ENCODE peak calls at places on chromosomes 16 and 17, in five cellular contexts. B is heart left ventricle, M is fibroblast of lung, O is dorsolateral prefrontal cortex, I is AG10803. A is an unnamed sample.
A peak's percentile ranks its signal among the peaks of the same experiment; 100 is the strongest.

GRCh38 chr16:8907096-8907495 is 24.9 kb downstream of the LITAFD start:
- DNase-seq in O (no peak), M (no peak), B (no peak), I (peak; percentile 53), A (no peak)

GRCh38 chr16:76081936-76082335 is 195.3 kb upstream of the CNTNAP4 start:
- DNase-seq in M (no peak), I (no peak), B (no peak), O (no peak), A (no peak)

GRCh38 chr16:57996406-57997175 is 3.9 kb downstream of the ZNF319 start:
- DNase-seq in I (no peak), O (no peak), B (no peak), M (no peak), A (no peak)

GRCh38 chr17:17420035-17420434 is 56.8 kb upstream of the MED9 start:
- DNase-seq in M (no peak), I (peak; percentile 26), B (peak; percentile 77), O (no peak), A (no peak)

GRCh38 chr17:64209983-64210382 is 53.1 kb downstream of the TEX2 start:
- DNase-seq in B (no peak), O (no peak), I (no peak), M (no peak), A (no peak)

GRCh38 chr16:68230956-68231355 is 5.0 kb downstream of the ESRP2 start:
- DNase-seq in I (no peak), B (no peak), O (peak; percentile 18), M (no peak), A (no peak)

GRCh38 chr17:2363318-2363717 is 26.0 kb downstream of the SGSM2 start:
- DNase-seq in O (no peak), B (no peak), M (no peak), I (no peak), A (no peak)

GRCh38 chr16:28218109-28218508 is 6.3 kb upstream of the XPO6 start:
- DNase-seq in I (peak; percentile 72), B (no peak), O (no peak), M (peak; percentile 54), A (peak; percentile 12)

GRCh38 chr16:53518550-53519416 is 15.8 kb upstream of the AKTIP start:
- DNase-seq in B (peak; percentile 76), O (no peak), I (peak; percentile 43), M (no peak), A (no peak)

GRCh38 chr17:72608436-72608835 is 484.1 kb downstream of the SLC39A11 start:
- DNase-seq in M (no peak), O (no peak), B (no peak), I (no peak), A (no peak)

GRCh38 chr17:78252111-78252634 is 20.7 kb downstream of the TMEM235 start:
- DNase-seq in O (no peak), B (no peak), M (no peak), I (no peak), A (no peak)

GRCh38 chr16:50096791-50097190 is 31.0 kb downstream of the HEATR3 start:
- DNase-seq in B (no peak), O (no peak), M (peak; percentile 9), I (peak; percentile 91), A (no peak)

GRCh38 chr17:40345161-40346034 is 19.1 kb downstream of the GJD3 start:
- DNase-seq in I (peak; percentile 66), M (peak; percentile 59), O (no peak), B (peak; percentile 89), A (peak; percentile 80)

GRCh38 chr17:3986270-3986938 is 22.2 kb upstream of the ATP2A3 start:
- DNase-seq in I (no peak), B (no peak), O (no peak), M (no peak), A (no peak)

GRCh38 chr17:58272367-58273280 is 8.1 kb downstream of the MPO start:
- DNase-seq in I (no peak), M (no peak), O (no peak), B (no peak), A (no peak)

GRCh38 chr16:74448990-74449389 is 27.7 kb upstream of the CLEC18B start:
- DNase-seq in B (peak; percentile 83), I (peak; percentile 95), O (no peak), M (peak; percentile 98), A (peak; percentile 63)

GRCh38 chr17:78844301-78845005 is 3.8 kb upstream of the USP36 start:
- DNase-seq in I (peak; percentile 48), B (no peak), M (peak; percentile 30), O (peak; percentile 47), A (no peak)

GRCh38 chr17:9401434-9401833 is 174.2 kb downstream of the STX8 start:
- DNase-seq in I (peak; percentile 69), O (no peak), M (no peak), B (no peak), A (peak; percentile 18)

GRCh38 chr16:12811441-12812198 is 7.9 kb upstream of the CPPED1 start:
- DNase-seq in B (no peak), M (no peak), I (no peak), O (no peak), A (no peak)

GRCh38 chr17:17515921-17516295 is 19.7 kb upstream of the RASD1 start:
- DNase-seq in O (no peak), B (no peak), I (peak; percentile 47), M (no peak), A (no peak)

GRCh38 chr16:22739077-22739476 is 74.9 kb upstream of the HS3ST2 start:
- DNase-seq in O (no peak), M (no peak), I (no peak), B (no peak), A (no peak)

GRCh38 chr17:57091186-57091618 is 6.2 kb downstream of the AKAP1 start:
- DNase-seq in M (no peak), I (no peak), B (peak; percentile 85), O (peak; percentile 41), A (no peak)

GRCh38 chr16:84380405-84380804 is 12.1 kb downstream of the ATP2C2 start:
- DNase-seq in I (no peak), M (no peak), B (no peak), O (no peak), A (no peak)

DNA sequence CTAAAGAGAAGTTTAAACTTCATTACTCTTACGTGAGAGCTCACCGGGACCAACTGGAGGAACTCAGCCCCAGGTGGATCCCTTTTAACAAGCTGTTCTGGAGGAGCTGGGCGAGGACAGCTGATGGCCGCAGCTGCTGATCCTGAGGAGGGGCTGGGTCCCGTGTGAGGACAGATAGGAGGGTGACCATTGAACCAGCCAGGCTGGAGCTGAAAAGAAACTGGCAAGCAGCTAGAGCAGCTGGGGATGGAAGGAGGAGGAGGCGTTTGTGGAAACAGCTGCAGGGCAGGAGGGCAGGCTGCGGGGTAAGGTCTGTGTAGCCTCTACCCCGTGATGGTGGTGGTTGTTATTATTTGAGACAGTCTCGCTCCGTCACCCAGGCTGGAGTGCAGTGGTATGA is 119.5 kb downstream of the AATF start:
- DNase-seq in M (peak; percentile 67), I (no peak), B (no peak), O (no peak), A (no peak)
- TF ChIP-seq CTCF in M (no peak), I (no peak), B (no peak), O (no peak), A (no peak)

DNA sequence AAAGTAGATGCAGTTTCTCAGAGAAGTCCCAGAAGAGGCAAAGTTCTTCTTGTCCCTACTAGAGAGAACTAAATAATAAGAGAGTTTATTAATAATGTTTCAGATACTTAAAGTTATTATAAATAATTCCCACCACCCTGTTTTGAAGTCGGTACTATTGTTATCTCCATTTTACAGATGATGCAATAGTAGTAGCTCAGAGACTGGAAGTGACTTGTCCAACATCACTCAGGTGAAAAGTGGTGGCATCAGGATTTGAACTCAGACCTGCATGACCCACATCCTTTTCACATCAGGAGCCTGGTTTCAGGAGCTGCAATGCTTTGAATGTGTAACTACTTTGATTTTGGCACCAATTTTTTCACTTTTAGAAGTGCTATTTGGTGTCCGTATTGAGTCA is 52.7 kb downstream of the GPR139 start:
- DNase-seq in M (no peak), B (no peak), O (no peak), I (no peak), A (no peak)
- TF ChIP-seq CTCF in M (no peak), B (no peak), O (no peak), I (no peak), A (no peak)

DNA sequence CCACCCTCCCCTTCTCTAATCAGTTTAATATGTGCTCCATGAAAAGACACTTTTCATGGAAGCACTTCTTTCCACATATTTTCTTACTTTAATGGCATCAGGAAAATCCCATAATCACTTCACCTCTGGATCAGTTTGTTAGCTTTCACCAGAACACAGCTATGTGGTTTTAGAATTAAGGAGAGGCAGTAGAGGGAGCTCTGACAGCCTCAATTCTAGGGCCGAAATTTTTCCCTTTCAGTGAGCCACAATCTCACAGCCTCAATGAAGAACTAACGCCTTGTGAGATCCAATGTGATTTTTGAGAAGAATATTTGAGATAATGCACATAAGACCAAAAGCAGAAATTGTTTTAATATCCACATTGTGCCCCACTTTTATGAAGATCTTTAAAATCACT is 1494.0 kb upstream of the CDH8 start:
- DNase-seq in O (no peak), I (no peak), M (no peak), B (no peak), A (no peak)
- TF ChIP-seq CTCF in O (no peak), I (no peak), M (no peak), B (peak; percentile 30), A (no peak)

GRCh38 chr16:88288303-88288702 is 94.5 kb upstream of the ZNF469 start:
- DNase-seq in B (no peak), I (no peak), O (no peak), M (no peak), A (no peak)

GRCh38 chr16:88289001-88289400 is 93.8 kb upstream of the ZNF469 start:
- DNase-seq in O (no peak), I (no peak), M (no peak), B (no peak), A (no peak)

GRCh38 chr16:88286301-88286923 is 96.3 kb upstream of the ZNF469 start:
- DNase-seq in B (no peak), M (no peak), I (no peak), O (no peak), A (no peak)

GRCh38 chr16:88285514-88285822 is 97.3 kb upstream of the ZNF469 start:
- DNase-seq in I (no peak), O (no peak), B (no peak), M (no peak), A (no peak)

GRCh38 chr16:88287219-88287618 is 95.5 kb upstream of the ZNF469 start:
- DNase-seq in M (peak; percentile 19), B (no peak), O (no peak), I (no peak), A (no peak)
- TF ChIP-seq CTCF in M (peak; percentile 61), B (no peak), O (no peak), I (peak; percentile 49), A (peak; percentile 89)

GRCh38 chr17:29117440-29117753 is 62.8 kb downstream of the MYO18A start:
- DNase-seq in M (no peak), I (no peak), B (no peak), O (no peak), A (no peak)
- TF ChIP-seq CTCF in M (no peak), I (no peak), B (no peak), O (peak; percentile 19), A (peak; percentile 43)

DNA sequence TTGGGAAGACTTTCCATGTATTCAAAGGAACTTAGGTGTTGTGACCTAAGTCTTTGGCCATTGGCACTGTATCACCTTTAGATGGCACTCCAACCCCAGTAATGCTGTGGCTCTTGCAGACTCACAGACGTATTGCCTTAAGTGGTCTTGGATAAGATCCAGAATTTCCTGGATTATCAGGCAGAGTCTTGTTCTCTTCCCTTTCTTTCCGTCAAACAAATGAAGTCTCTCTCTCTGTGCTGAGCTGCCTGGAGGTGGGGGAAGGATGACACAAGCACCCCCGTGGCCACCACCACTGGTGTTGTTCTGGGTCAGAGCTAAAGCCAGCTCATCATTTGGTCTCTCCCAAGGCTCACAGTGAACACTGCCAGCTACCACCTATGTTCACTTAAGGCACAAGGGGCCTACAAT is 789.9 kb upstream of the KIF2B start:
- DNase-seq in M (peak; percentile 50), O (no peak), I (no peak), B (no peak), A (peak; percentile 4)
- TF ChIP-seq CTCF in M (peak; percentile 13), O (no peak), I (no peak), B (no peak), A (peak; percentile 67)

GRCh38 chr17:7295230-7296180 is 1.1 kb upstream of the YBX2 start:
- DNase-seq in B (no peak), I (no peak), M (no peak), O (no peak), A (no peak)
- TF ChIP-seq CTCF in B (no peak), I (no peak), M (no peak), O (no peak), A (no peak)